ENCODE peak calls at places on chromosome 13, in four cellular contexts. One of them, this sample, is unnamed.

GRCh38 chr13:30898721-30899188 is 7.3 kb upstream of the MEDAG start:
- DNase-seq in A549: peak
- DNase-seq in stimulated activated CD4-positive, alpha-beta T cell treated with anti-CD3 and anti-CD28 coated beads, Interleukin-2, amount 100 ng/mL, for 48 hours: no peak
- DNase-seq in bronchial epithelial cell: peak
- DNase-seq in this sample: peak

GRCh38 chr13:104389722-104390121 is 1323.5 kb upstream of the SLC10A2 start:
- DNase-seq in A549: no peak
- DNase-seq in stimulated activated CD4-positive, alpha-beta T cell treated with anti-CD3 and anti-CD28 coated beads, Interleukin-2, amount 100 ng/mL, for 48 hours: no peak
- DNase-seq in bronchial epithelial cell: no peak
- DNase-seq in this sample: no peak

GRCh38 chr13:37682496-37682895 is 83.9 kb upstream of the POSTN start:
- DNase-seq in A549: no peak
- DNase-seq in stimulated activated CD4-positive, alpha-beta T cell treated with anti-CD3 and anti-CD28 coated beads, Interleukin-2, amount 100 ng/mL, for 48 hours: no peak
- DNase-seq in bronchial epithelial cell: no peak
- DNase-seq in this sample: no peak

GRCh38 chr13:109945206-109945960 is 159.0 kb upstream of the IRS2 start:
- DNase-seq in A549: peak
- DNase-seq in stimulated activated CD4-positive, alpha-beta T cell treated with anti-CD3 and anti-CD28 coated beads, Interleukin-2, amount 100 ng/mL, for 48 hours: no peak
- DNase-seq in bronchial epithelial cell: peak
- DNase-seq in this sample: peak

GRCh38 chr13:33279414-33279813 is 6.1 kb downstream of the STARD13 start:
- DNase-seq in A549: peak
- DNase-seq in stimulated activated CD4-positive, alpha-beta T cell treated with anti-CD3 and anti-CD28 coated beads, Interleukin-2, amount 100 ng/mL, for 48 hours: no peak
- DNase-seq in bronchial epithelial cell: no peak
- DNase-seq in this sample: no peak

GRCh38 chr13:59425211-59425721 is 738.5 kb downstream of the DIAPH3 start:
- DNase-seq in A549: no peak
- DNase-seq in stimulated activated CD4-positive, alpha-beta T cell treated with anti-CD3 and anti-CD28 coated beads, Interleukin-2, amount 100 ng/mL, for 48 hours: no peak
- DNase-seq in bronchial epithelial cell: peak
- DNase-seq in this sample: no peak

GRCh38 chr13:86572115-86572514 is 772.9 kb upstream of the SLITRK6 start:
- DNase-seq in A549: no peak
- DNase-seq in stimulated activated CD4-positive, alpha-beta T cell treated with anti-CD3 and anti-CD28 coated beads, Interleukin-2, amount 100 ng/mL, for 48 hours: no peak
- DNase-seq in bronchial epithelial cell: peak
- DNase-seq in this sample: peak

GRCh38 chr13:77751513-77752456 is 54.3 kb downstream of the SLAIN1 start:
- DNase-seq in A549: peak
- DNase-seq in stimulated activated CD4-positive, alpha-beta T cell treated with anti-CD3 and anti-CD28 coated beads, Interleukin-2, amount 100 ng/mL, for 48 hours: peak
- DNase-seq in bronchial epithelial cell: peak
- DNase-seq in this sample: peak

GRCh38 chr13:98930014-98930625 is 47.7 kb downstream of the DOCK9 start:
- DNase-seq in A549: no peak
- DNase-seq in stimulated activated CD4-positive, alpha-beta T cell treated with anti-CD3 and anti-CD28 coated beads, Interleukin-2, amount 100 ng/mL, for 48 hours: peak
- DNase-seq in bronchial epithelial cell: no peak
- DNase-seq in this sample: no peak

GRCh38 chr13:39209731-39210633 is 171.7 kb downstream of the NHLRC3 start:
- DNase-seq in A549: no peak
- DNase-seq in stimulated activated CD4-positive, alpha-beta T cell treated with anti-CD3 and anti-CD28 coated beads, Interleukin-2, amount 100 ng/mL, for 48 hours: no peak
- DNase-seq in bronchial epithelial cell: peak
- DNase-seq in this sample: no peak

GRCh38 chr13:21673592-21674270 is 2.9 kb downstream of the FGF9 start:
- DNase-seq in A549: peak
- DNase-seq in stimulated activated CD4-positive, alpha-beta T cell treated with anti-CD3 and anti-CD28 coated beads, Interleukin-2, amount 100 ng/mL, for 48 hours: no peak
- DNase-seq in bronchial epithelial cell: no peak
- DNase-seq in this sample: peak

GRCh38 chr13:106814389-106814903 is 246.5 kb upstream of the ARGLU1 start:
- DNase-seq in A549: no peak
- DNase-seq in stimulated activated CD4-positive, alpha-beta T cell treated with anti-CD3 and anti-CD28 coated beads, Interleukin-2, amount 100 ng/mL, for 48 hours: no peak
- DNase-seq in bronchial epithelial cell: no peak
- DNase-seq in this sample: no peak

GRCh38 chr13:77300176-77301141 is 26.4 kb downstream of the MYCBP2 start:
- DNase-seq in A549: peak
- DNase-seq in stimulated activated CD4-positive, alpha-beta T cell treated with anti-CD3 and anti-CD28 coated beads, Interleukin-2, amount 100 ng/mL, for 48 hours: no peak
- DNase-seq in bronchial epithelial cell: peak
- DNase-seq in this sample: no peak

GRCh38 chr13:39468306-39468705 is 134.7 kb downstream of the LHFPL6 start:
- DNase-seq in A549: no peak
- DNase-seq in stimulated activated CD4-positive, alpha-beta T cell treated with anti-CD3 and anti-CD28 coated beads, Interleukin-2, amount 100 ng/mL, for 48 hours: no peak
- DNase-seq in bronchial epithelial cell: no peak
- DNase-seq in this sample: no peak

GRCh38 chr13:48994731-48995130 is 19.0 kb downstream of the FNDC3A start:
- DNase-seq in A549: no peak
- DNase-seq in stimulated activated CD4-positive, alpha-beta T cell treated with anti-CD3 and anti-CD28 coated beads, Interleukin-2, amount 100 ng/mL, for 48 hours: no peak
- DNase-seq in bronchial epithelial cell: peak
- DNase-seq in this sample: no peak

This sample was measured in H54.